ENCODE peak calls at places on chromosomes 16 and 17, in four cellular contexts. D is WTC11, C is K562, Z is HepG2. I is an unnamed sample.

GRCh38 chr17:66778531-66778930 is 56.4 kb upstream of the CACNG5 start:
- DNase-seq in D (no peak), Z (no peak), C (no peak), I (no peak)

GRCh38 chr16:89326721-89327120 is 109.2 kb downstream of the ZNF778 start:
- DNase-seq in Z (no peak), D (peak), C (no peak), I (no peak)

GRCh38 chr16:74726736-74727135 is 26.1 kb upstream of the MLKL start:
- DNase-seq in Z (peak), C (peak), D (peak), I (peak)

GRCh38 chr17:75619506-75620431 is 13.5 kb upstream of the SMIM5 start:
- DNase-seq in C (peak), Z (peak), D (peak), I (peak)

GRCh38 chr17:38333635-38334295 is 10.0 kb downstream of the GPR179 start:
- DNase-seq in D (peak), Z (peak), C (peak), I (peak)

GRCh38 chr16:89289428-89290395 is 72.2 kb downstream of the ZNF778 start:
- DNase-seq in C (peak), D (peak), Z (peak), I (peak)

GRCh38 chr16:2968738-2969544 is at the start of gene PAQR4:
- DNase-seq in C (peak), Z (peak), D (peak), I (peak)

GRCh38 chr16:9235837-9236236 is 144.4 kb downstream of the HAPSTR1 start:
- DNase-seq in D (no peak), Z (no peak), C (no peak), I (no peak)

GRCh38 chr17:79781691-79782575 is 4.0 kb downstream of the CBX2 start:
- DNase-seq in D (no peak), C (no peak), Z (no peak), I (no peak)

GRCh38 chr17:75722076-75722475 is 817 bp downstream of the ITGB4 start:
- DNase-seq in D (no peak), Z (no peak), C (no peak), I (no peak)

GRCh38 chr16:83552193-83552592 is 255.6 kb upstream of the HSBP1 start:
- DNase-seq in C (no peak), Z (no peak), D (no peak), I (no peak)

GRCh38 chr17:6641374-6641818 is 536 bp downstream of the TXNDC17 start:
- DNase-seq in C (no peak), D (no peak), Z (no peak), I (no peak)

GRCh38 chr16:20768121-20768520 is 4.3 kb downstream of the ACSM3 start:
- DNase-seq in Z (no peak), D (no peak), C (no peak), I (no peak)

GRCh38 chr16:681746-682427 is 1.7 kb downstream of the STUB1 start:
- DNase-seq in D (no peak), C (peak), Z (no peak), I (no peak)

GRCh38 chr16:67053767-67054334 is 24.9 kb downstream of the CBFB start:
- DNase-seq in Z (no peak), C (no peak), D (no peak), I (no peak)

GRCh38 chr16:60110531-60110930 is 1376.4 kb upstream of the GOT2 start:
- DNase-seq in Z (no peak), C (no peak), D (no peak), I (no peak)

GRCh38 chr16:89197033-89197632 is 3.2 kb downstream of the SLC22A31 start:
- DNase-seq in C (no peak), D (no peak), Z (no peak), I (no peak)

GRCh38 chr17:179721-180379 is 1.6 kb downstream of the DOC2B start:
- DNase-seq in C (no peak), D (peak), Z (no peak), I (no peak)

GRCh38 chr17:36731806-36732205 is 130.4 kb downstream of the MRM1 start:
- DNase-seq in C (no peak), D (peak), Z (no peak), I (no peak)

GRCh38 chr17:63345598-63345997 is 100.5 kb downstream of the CYB561 start:
- DNase-seq in Z (no peak), C (no peak), D (no peak), I (no peak)

GRCh38 chr16:6753553-6753952 is 579.1 kb upstream of the RBFOX1 start:
- DNase-seq in D (no peak), C (no peak), Z (no peak), I (no peak)

GRCh38 chr16:68370921-68371651 is 60.3 kb downstream of the PRMT7 start:
- DNase-seq in D (no peak), Z (no peak), C (no peak), I (no peak)

GRCh38 chr16:23807028-23807427 is 28.8 kb upstream of the PRKCB start:
- DNase-seq in D (no peak), Z (no peak), C (no peak), I (no peak)

GRCh38 chr16:27980919-27981670 is 82.4 kb downstream of the GSG1L start:
- DNase-seq in C (no peak), Z (no peak), D (no peak), I (no peak)

GRCh38 chr17:40218740-40219072 is 398 bp upstream of the WIPF2 start:
- DNase-seq in C (peak), Z (peak), D (peak), I (peak)
- TF ChIP-seq ELF4 in C (peak), Z (no peak), D (no peak), I (no peak)

GRCh38 chr17:30957741-30958140 is 13.1 kb upstream of the RNF135 start:
- DNase-seq in C (no peak), Z (no peak), D (no peak), I (no peak)
- TF ChIP-seq ELF4 in C (no peak), Z (no peak), D (no peak), I (no peak)

GRCh38 chr16:85355515-85355837 is 243.2 kb upstream of the CIBAR2 start:
- DNase-seq in C (no peak), D (no peak), Z (no peak), I (no peak)

GRCh38 chr16:85356157-85356556 is 243.9 kb upstream of the CIBAR2 start:
- DNase-seq in C (no peak), D (no peak), Z (no peak), I (no peak)

GRCh38 chr16:85353839-85354622 is 241.8 kb upstream of the CIBAR2 start:
- DNase-seq in Z (no peak), D (no peak), C (no peak), I (no peak)

GRCh38 chr16:85353013-85353412 is 240.7 kb upstream of the CIBAR2 start:
- DNase-seq in Z (no peak), D (no peak), C (no peak), I (no peak)

DNA sequence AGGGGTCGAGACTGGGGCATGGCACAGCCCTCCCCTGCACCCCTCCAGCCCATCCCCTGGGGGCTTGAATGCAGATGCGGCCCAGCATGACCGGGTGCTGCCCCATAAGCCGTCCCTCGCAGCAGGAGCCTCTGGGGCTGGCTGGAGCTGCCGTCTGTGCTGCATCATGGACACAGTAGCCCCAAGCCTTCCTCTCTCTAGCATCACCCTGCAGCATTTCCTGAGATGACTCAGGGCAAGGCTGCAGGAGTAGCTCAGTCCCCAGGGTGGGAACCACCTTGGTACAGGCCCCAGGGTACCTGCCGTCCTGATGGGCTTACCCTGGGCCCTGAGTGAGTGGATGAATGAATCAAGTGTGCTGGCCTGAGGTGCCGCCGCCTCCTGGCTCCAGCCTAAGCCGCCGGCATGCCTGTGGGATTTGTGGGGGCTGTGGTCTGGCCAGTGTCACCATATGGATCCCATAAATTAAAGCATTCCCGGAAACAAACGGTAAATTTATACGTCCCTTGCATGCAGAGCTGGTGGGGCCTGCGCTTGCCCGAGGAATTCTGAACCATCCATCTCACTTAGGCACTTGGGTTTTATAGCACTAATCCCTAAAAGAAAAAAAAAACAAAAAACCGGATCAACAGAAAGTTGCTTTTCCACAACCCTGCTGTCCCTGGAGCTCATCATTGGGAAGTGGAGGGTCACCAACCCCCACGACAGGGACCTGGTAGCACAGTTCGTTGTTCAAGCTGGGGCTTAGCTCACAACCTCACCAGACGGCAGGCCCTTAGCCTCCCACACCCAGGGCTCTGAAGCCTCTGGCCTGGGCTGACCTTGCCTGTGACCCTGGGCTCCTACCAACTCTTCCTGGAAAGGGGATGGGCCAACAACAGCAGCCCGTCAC is 242.6 kb upstream of the CIBAR2 start:
- DNase-seq in C (peak), Z (no peak), D (no peak), I (no peak)
- TF ChIP-seq ELF4 in C (no peak), Z (no peak), D (no peak), I (no peak)

GRCh38 chr16:57531635-57532220 is 4.6 kb downstream of the CCDC102A start:
- DNase-seq in D (peak), Z (no peak), C (no peak), I (peak)

GRCh38 chr16:57533366-57533617 is 3.1 kb downstream of the CCDC102A start:
- DNase-seq in C (no peak), Z (no peak), D (peak), I (no peak)

GRCh38 chr16:57531253-57531575 is 5.2 kb downstream of the CCDC102A start:
- DNase-seq in D (peak), Z (no peak), C (no peak), I (no peak)

GRCh38 chr16:57533618-57534336 is 2.6 kb downstream of the CCDC102A start:
- DNase-seq in C (no peak), D (peak), Z (no peak), I (peak)

DNA sequence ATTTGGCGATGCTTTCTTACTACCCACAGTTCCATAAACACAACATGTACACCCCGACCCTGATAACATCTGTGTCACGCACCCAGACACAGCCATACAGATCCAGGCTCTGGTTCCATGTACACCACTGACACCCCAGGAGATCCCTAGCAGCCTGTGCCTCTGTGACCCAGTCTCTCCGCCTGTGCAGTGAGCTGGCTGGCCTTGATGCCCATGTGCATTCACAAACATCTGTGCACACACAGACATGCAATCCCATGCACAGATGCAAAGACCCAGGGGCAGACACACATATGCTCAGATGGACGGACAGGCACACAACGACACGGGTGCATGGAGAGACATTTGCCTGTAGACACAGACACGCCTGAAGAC is 4.1 kb downstream of the CCDC102A start:
- DNase-seq in D (peak), C (no peak), Z (no peak), I (peak)
- TF ChIP-seq ELF4 in D (no peak), C (no peak), Z (no peak), I (no peak)

DNA sequence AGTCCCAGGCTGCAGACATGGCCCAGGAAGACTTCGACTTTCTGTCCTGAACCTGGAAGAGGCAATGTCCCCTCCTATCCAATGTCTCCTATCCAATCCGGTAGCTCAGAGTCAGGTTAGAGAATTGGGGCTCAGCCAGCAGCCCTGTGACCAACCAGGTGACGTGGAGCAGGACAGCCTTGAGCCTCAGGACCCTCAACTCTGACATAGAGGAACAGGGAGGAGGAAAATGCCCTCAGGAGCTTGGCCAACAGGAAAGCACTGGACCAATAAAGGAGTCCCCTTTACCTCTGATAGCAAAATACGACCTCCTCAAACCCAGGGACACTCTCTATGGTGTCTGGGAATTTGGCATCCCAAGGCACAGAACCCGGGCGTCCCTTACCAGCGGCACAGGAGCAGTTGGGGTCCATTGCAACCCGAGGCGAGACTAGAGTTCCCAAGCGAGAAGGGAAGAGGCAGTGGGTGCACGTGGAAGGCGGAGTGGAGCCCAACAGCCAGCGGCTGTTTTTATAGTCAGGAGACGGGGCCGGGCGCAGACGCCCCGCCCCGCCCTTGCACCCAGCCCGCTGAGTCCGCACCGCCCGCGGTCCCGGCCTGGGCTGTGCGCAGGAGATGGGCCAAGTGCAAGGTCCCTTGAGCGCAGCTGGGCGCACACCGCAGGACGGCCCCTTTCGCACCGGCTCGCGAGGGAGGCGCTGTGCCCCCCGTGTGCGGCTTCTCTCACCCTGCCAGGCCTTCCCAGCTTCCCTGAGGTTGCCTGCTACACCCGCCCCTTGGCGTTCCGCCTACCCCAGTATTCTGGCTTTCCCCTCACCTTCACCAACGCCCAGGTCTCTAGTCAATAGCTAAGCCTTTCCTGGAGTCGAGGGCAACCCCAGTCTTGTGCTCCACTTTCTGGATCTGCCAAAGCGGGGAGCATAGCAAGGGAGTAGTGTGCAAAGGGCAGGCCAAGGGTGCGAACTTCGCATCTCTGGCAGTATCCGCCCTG is at the start of gene MT1G:
- DNase-seq in Z (peak), D (peak), C (no peak), I (no peak)
- TF ChIP-seq ELF4 in Z (no peak), D (no peak), C (no peak), I (no peak)

DNA sequence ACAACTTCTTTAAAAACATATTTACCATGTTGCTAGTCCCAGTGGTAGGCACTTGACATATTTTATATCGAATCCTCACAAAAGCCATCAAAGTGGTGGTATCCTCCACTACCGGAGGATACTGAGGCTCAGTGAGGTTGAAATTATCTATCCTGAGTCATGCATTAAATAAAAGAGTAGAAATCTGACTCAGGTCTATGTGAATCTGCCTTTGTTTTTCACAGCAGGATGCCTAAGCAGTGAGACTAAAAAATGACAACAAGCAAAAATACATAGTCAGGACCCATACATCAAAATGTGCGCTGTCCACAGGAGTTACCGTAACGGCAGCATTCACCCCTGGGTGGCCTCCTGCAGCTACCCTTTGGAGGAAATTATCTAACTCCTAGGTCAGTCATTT is 17.7 kb downstream of the BRD7 start:
- DNase-seq in Z (no peak), D (no peak), C (no peak), I (no peak)
- TF ChIP-seq ELF4 in Z (no peak), D (no peak), C (no peak), I (no peak)